ENCODE peak calls at places on chromosomes 11 and 22, in four cellular contexts. One of them, this sample, is unnamed.

GRCh38 chr11:117259417-117259816 is 26.9 kb downstream of the RNF214 start:
- DNase-seq in cardiac muscle cell: no peak
- DNase-seq in thoracic aorta: no peak
- DNase-seq in transverse colon: no peak
- DNase-seq in this sample: no peak

GRCh38 chr11:33027846-33028536 is 11.4 kb upstream of the TCP11L1 start:
- DNase-seq in cardiac muscle cell: no peak
- DNase-seq in thoracic aorta: no peak
- DNase-seq in transverse colon: no peak
- DNase-seq in this sample: no peak

GRCh38 chr11:65915821-65916251 is 3.0 kb downstream of the C11orf68 start:
- DNase-seq in cardiac muscle cell: no peak
- DNase-seq in thoracic aorta: peak; percentile 87
- DNase-seq in transverse colon: peak; percentile 74
- DNase-seq in this sample: peak; percentile 46

GRCh38 chr11:57751676-57752253 is at the start of gene BTBD18:
- DNase-seq in cardiac muscle cell: peak; percentile 70
- DNase-seq in thoracic aorta: no peak
- DNase-seq in transverse colon: peak; percentile 48
- DNase-seq in this sample: peak; percentile 58

GRCh38 chr11:100769617-100770016 is 82.5 kb downstream of the ARHGAP42 start:
- DNase-seq in cardiac muscle cell: no peak
- DNase-seq in thoracic aorta: no peak
- DNase-seq in transverse colon: no peak
- DNase-seq in this sample: no peak

GRCh38 chr11:119371067-119371601 is 10.4 kb downstream of the USP2 start:
- DNase-seq in cardiac muscle cell: no peak
- DNase-seq in thoracic aorta: no peak
- DNase-seq in transverse colon: no peak
- DNase-seq in this sample: no peak

GRCh38 chr22:26606611-26607010 is 11.2 kb downstream of the CRYBB1 start:
- DNase-seq in cardiac muscle cell: no peak
- DNase-seq in thoracic aorta: no peak
- DNase-seq in transverse colon: no peak
- DNase-seq in this sample: no peak

GRCh38 chr11:11396290-11397042 is 43.4 kb upstream of the CSNK2A3 start:
- DNase-seq in cardiac muscle cell: no peak
- DNase-seq in thoracic aorta: no peak
- DNase-seq in transverse colon: no peak
- DNase-seq in this sample: no peak

GRCh38 chr11:23797624-23798419 is 699.0 kb upstream of the LUZP2 start:
- DNase-seq in cardiac muscle cell: no peak
- DNase-seq in thoracic aorta: no peak
- DNase-seq in transverse colon: peak; percentile 23
- DNase-seq in this sample: no peak

GRCh38 chr11:78160557-78160956 is 21.1 kb upstream of the ALG8 start:
- DNase-seq in cardiac muscle cell: no peak
- DNase-seq in thoracic aorta: no peak
- DNase-seq in transverse colon: no peak
- DNase-seq in this sample: no peak

GRCh38 chr11:122197055-122197987 is 81.3 kb upstream of the BLID start:
- DNase-seq in cardiac muscle cell: no peak
- DNase-seq in thoracic aorta: peak; percentile 86
- DNase-seq in transverse colon: no peak
- DNase-seq in this sample: no peak

GRCh38 chr11:40129276-40129675 is 1330.2 kb downstream of the LRRC4C start:
- DNase-seq in cardiac muscle cell: peak; percentile 44
- DNase-seq in thoracic aorta: no peak
- DNase-seq in transverse colon: no peak
- DNase-seq in this sample: no peak

GRCh38 chr11:58675344-58676155 is 53.1 kb downstream of the CNTF start:
- DNase-seq in cardiac muscle cell: peak; percentile 73
- DNase-seq in thoracic aorta: peak; percentile 5
- DNase-seq in transverse colon: peak; percentile 82
- DNase-seq in this sample: peak; percentile 76

GRCh38 chr22:48886604-48887393 is 940.9 kb downstream of the BRD1 start:
- DNase-seq in cardiac muscle cell: no peak
- DNase-seq in thoracic aorta: no peak
- DNase-seq in transverse colon: no peak
- DNase-seq in this sample: peak; percentile 23

GRCh38 chr11:454043-454442 is 4.0 kb downstream of the PTDSS2 start:
- DNase-seq in cardiac muscle cell: no peak
- DNase-seq in thoracic aorta: no peak
- DNase-seq in transverse colon: no peak
- DNase-seq in this sample: no peak

GRCh38 chr22:48968201-48968959 is 859.3 kb downstream of the BRD1 start:
- DNase-seq in cardiac muscle cell: peak; percentile 7
- DNase-seq in thoracic aorta: no peak
- DNase-seq in transverse colon: peak; percentile 16
- DNase-seq in this sample: peak; percentile 61

GRCh38 chr22:42275176-42275575 is 4.7 kb upstream of the TCF20 start:
- DNase-seq in cardiac muscle cell: no peak
- DNase-seq in thoracic aorta: no peak
- DNase-seq in transverse colon: no peak
- DNase-seq in this sample: no peak

GRCh38 chr22:46770151-46770641 is 7.7 kb downstream of the TBC1D22A start:
- DNase-seq in cardiac muscle cell: peak; percentile 29
- DNase-seq in thoracic aorta: no peak
- DNase-seq in transverse colon: no peak
- DNase-seq in this sample: no peak

GRCh38 chr11:16098827-16099226 is 257.5 kb downstream of the SOX6 start:
- DNase-seq in cardiac muscle cell: no peak
- DNase-seq in thoracic aorta: no peak
- DNase-seq in transverse colon: no peak
- DNase-seq in this sample: no peak

GRCh38 chr11:7941141-7941540 is 367 bp downstream of the OR10A3 start:
- DNase-seq in cardiac muscle cell: no peak
- DNase-seq in thoracic aorta: no peak
- DNase-seq in transverse colon: no peak
- DNase-seq in this sample: no peak

GRCh38 chr22:43731986-43732385 is 80.1 kb downstream of the EFCAB6 start:
- DNase-seq in cardiac muscle cell: no peak
- DNase-seq in thoracic aorta: no peak
- DNase-seq in transverse colon: no peak
- DNase-seq in this sample: no peak

GRCh38 chr11:125381499-125381898 is 114.6 kb downstream of the FEZ1 start:
- DNase-seq in cardiac muscle cell: no peak
- DNase-seq in thoracic aorta: no peak
- DNase-seq in transverse colon: no peak
- DNase-seq in this sample: no peak

GRCh38 chr11:65417221-65417701 is 5.3 kb upstream of the NEAT1 start:
- DNase-seq in cardiac muscle cell: no peak
- DNase-seq in thoracic aorta: no peak
- DNase-seq in transverse colon: peak; percentile 49
- DNase-seq in this sample: peak; percentile 78

GRCh38 chr22:37508431-37508963 is 10.7 kb downstream of the CARD10 start:
- DNase-seq in cardiac muscle cell: no peak
- DNase-seq in thoracic aorta: no peak
- DNase-seq in transverse colon: no peak
- DNase-seq in this sample: no peak
- TF ChIP-seq CTCF in cardiac muscle cell: no peak
- TF ChIP-seq CTCF in thoracic aorta: no peak
- TF ChIP-seq CTCF in transverse colon: no peak
- TF ChIP-seq CTCF in this sample: no peak

DNA sequence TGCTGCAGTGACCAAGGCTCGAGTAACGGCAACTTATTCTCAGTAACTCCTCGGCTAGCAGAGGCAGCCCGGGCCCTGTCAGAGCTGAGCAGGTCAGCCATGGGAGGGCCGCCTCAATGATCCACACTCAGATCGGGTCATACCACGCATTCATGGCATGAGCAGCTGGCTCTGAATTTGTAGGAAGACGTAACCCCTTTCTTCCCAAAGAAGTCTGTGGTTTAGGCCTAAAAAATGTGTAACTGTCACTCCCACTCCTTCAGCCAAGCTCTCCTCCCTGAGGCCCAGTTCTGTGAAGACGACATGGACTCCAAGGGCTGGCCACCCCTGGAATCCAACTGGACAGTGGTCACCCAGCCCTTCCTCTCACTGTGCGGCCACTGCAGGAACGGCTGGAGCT is 30.0 kb downstream of the PPP2R1B start:
- DNase-seq in cardiac muscle cell: no peak
- DNase-seq in thoracic aorta: no peak
- DNase-seq in transverse colon: no peak
- DNase-seq in this sample: no peak
- H3K4me1 ChIP-seq in cardiac muscle cell: peaks cover 33% of the 10 kb centered on the region
- H3K4me1 ChIP-seq in thoracic aorta: peaks cover 60% of the 10 kb centered on the region
- H3K4me1 ChIP-seq in transverse colon: peaks cover 42% of the 10 kb centered on the region
- H3K4me1 ChIP-seq in this sample: peaks cover 49% of the 10 kb centered on the region

GRCh38 chr11:114160884-114161283 is 101.4 kb downstream of the ZBTB16 start:
- DNase-seq in cardiac muscle cell: no peak
- DNase-seq in thoracic aorta: no peak
- DNase-seq in transverse colon: no peak
- DNase-seq in this sample: no peak

GRCh38 chr11:114159802-114160588 is 100.5 kb downstream of the ZBTB16 start:
- DNase-seq in cardiac muscle cell: peak; percentile 81
- DNase-seq in thoracic aorta: peak; percentile 99
- DNase-seq in transverse colon: peak; percentile 99
- DNase-seq in this sample: peak; percentile 100

GRCh38 chr11:114163231-114163631 is 103.7 kb downstream of the ZBTB16 start:
- DNase-seq in cardiac muscle cell: no peak
- DNase-seq in thoracic aorta: no peak
- DNase-seq in transverse colon: no peak
- DNase-seq in this sample: no peak

GRCh38 chr11:114162719-114163123 is 103.2 kb downstream of the ZBTB16 start:
- DNase-seq in cardiac muscle cell: peak; percentile 74
- DNase-seq in thoracic aorta: peak; percentile 84
- DNase-seq in transverse colon: peak; percentile 92
- DNase-seq in this sample: no peak

GRCh38 chr11:114161486-114162250 is 102.2 kb downstream of the ZBTB16 start:
- DNase-seq in cardiac muscle cell: no peak
- DNase-seq in thoracic aorta: no peak
- DNase-seq in transverse colon: no peak
- DNase-seq in this sample: no peak
- H3K27ac ChIP-seq in cardiac muscle cell: no peak overlapping the region
- H3K27ac ChIP-seq in thoracic aorta: peak overlapping the region; percentile 99
- H3K27ac ChIP-seq in transverse colon: peak overlapping the region; percentile 96
- H3K27ac ChIP-seq in this sample: peak overlapping the region; percentile 85

GRCh38 chr11:61581030-61581928 is at the start of gene SYT7:
- DNase-seq in cardiac muscle cell: peak; percentile 96
- DNase-seq in thoracic aorta: peak; percentile 79
- DNase-seq in transverse colon: peak; percentile 97
- DNase-seq in this sample: peak; percentile 99
- TF ChIP-seq CTCF in cardiac muscle cell: peak; percentile 5
- TF ChIP-seq CTCF in thoracic aorta: no peak
- TF ChIP-seq CTCF in transverse colon: peak; percentile 21
- TF ChIP-seq CTCF in this sample: no peak

DNA sequence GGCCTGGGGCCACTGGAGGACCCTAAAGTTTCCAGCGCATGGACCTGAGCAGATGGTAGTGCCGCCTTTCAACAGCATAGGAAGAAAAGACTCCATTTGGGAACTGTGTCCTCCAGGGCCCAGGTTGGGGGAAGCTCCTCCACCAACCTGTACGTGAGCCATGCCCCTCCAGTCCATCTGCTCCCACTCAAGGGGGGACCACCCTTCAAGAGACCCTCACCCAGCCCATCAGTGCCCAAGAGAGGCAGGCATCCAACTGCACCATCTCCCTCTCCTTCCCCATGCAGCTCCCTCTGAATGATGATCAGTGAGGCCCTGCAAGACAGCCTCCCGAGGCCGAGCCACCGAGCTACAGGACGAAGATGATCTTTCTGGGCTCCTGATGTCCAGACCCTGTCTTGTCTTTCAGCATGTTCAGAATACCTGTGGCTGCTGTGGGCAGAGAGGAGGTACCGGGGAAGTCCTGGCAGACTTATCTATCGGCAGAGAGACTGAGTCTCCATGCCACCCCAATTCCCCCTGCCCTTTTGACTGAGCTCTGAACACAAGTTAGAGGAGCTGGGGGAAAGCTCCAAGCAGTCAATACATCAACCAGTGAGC is 25.0 kb upstream of the JAM3 start:
- DNase-seq in cardiac muscle cell: no peak
- DNase-seq in thoracic aorta: no peak
- DNase-seq in transverse colon: no peak
- DNase-seq in this sample: no peak
- H3K4me1 ChIP-seq in cardiac muscle cell: peaks cover 31% of the 10 kb centered on the region
- H3K4me1 ChIP-seq in thoracic aorta: peaks cover 13% of the 10 kb centered on the region
- H3K4me1 ChIP-seq in transverse colon: peaks cover 41% of the 10 kb centered on the region
- H3K4me1 ChIP-seq in this sample: no peaks in the 10 kb centered on the region

GRCh38 chr11:46458491-46458890 is 66.9 kb upstream of the CHRM4 start:
- DNase-seq in cardiac muscle cell: no peak
- DNase-seq in thoracic aorta: no peak
- DNase-seq in transverse colon: no peak
- DNase-seq in this sample: no peak
- H3K27ac ChIP-seq in cardiac muscle cell: no peak overlapping the region
- H3K27ac ChIP-seq in thoracic aorta: no peak overlapping the region
- H3K27ac ChIP-seq in transverse colon: no peak overlapping the region
- H3K27ac ChIP-seq in this sample: no peak overlapping the region

GRCh38 chr22:50621491-50621880 is 6.5 kb downstream of the ARSA start:
- DNase-seq in cardiac muscle cell: no peak
- DNase-seq in thoracic aorta: no peak
- DNase-seq in transverse colon: peak; percentile 44
- DNase-seq in this sample: no peak

GRCh38 chr22:50620861-50621490 is 7.0 kb downstream of the ARSA start:
- DNase-seq in cardiac muscle cell: no peak
- DNase-seq in thoracic aorta: no peak
- DNase-seq in transverse colon: peak; percentile 45
- DNase-seq in this sample: no peak

GRCh38 chr22:50624347-50625130 is 3.4 kb downstream of the ARSA start:
- DNase-seq in cardiac muscle cell: no peak
- DNase-seq in thoracic aorta: no peak
- DNase-seq in transverse colon: peak; percentile 7
- DNase-seq in this sample: no peak

GRCh38 chr22:50622723-50623327 is 5.1 kb downstream of the ARSA start:
- DNase-seq in cardiac muscle cell: no peak
- DNase-seq in thoracic aorta: no peak
- DNase-seq in transverse colon: peak; percentile 93
- DNase-seq in this sample: peak; percentile 97

GRCh38 chr22:50621948-50622722 is 5.8 kb downstream of the ARSA start:
- DNase-seq in cardiac muscle cell: no peak
- DNase-seq in thoracic aorta: no peak
- DNase-seq in transverse colon: peak; percentile 65
- DNase-seq in this sample: no peak
- TF ChIP-seq CTCF in cardiac muscle cell: no peak
- TF ChIP-seq CTCF in thoracic aorta: no peak
- TF ChIP-seq CTCF in transverse colon: no peak
- TF ChIP-seq CTCF in this sample: no peak

This sample was measured in pancreas.